ENCODE peak calls at places on chromosomes 1 and 21, in ten cellular contexts. One of them, this sample, is unnamed.
A peak's percentile ranks its signal among the peaks of the same experiment; 100 is the strongest.

GRCh38 chr1:15949453-15950245 is 26.3 kb downstream of the ZBTB17 start:
- DNase-seq in nucleus accumbens: peak; percentile 69
- DNase-seq in activated T-helper 1 cell treated with Interleukin-2 at 50 U/mL for 16 hours: peak; percentile 80
- DNase-seq in NCI-H1092 treated with DMSO at 0.1 percent for 48 hours: no peak
- DNase-seq in HCT116: peak; percentile 43
- DNase-seq in ELR: peak; percentile 98
- DNase-seq in NCI-H1436: no peak
- DNase-seq in iPS-NIHi11: peak; percentile 70
- DNase-seq in stomach: peak; percentile 77
- DNase-seq in GM23248: peak; percentile 99
- DNase-seq in this sample: peak; percentile 86

GRCh38 chr1:31715097-31715872 is 11.5 kb upstream of the COL16A1 start:
- DNase-seq in NCI-H1092 treated with DMSO at 0.1 percent for 48 hours: peak; percentile 86
- DNase-seq in ELR: peak; percentile 94
- DNase-seq in GM23248: peak; percentile 94
- DNase-seq in HCT116: peak; percentile 75
- DNase-seq in activated T-helper 1 cell treated with Interleukin-2 at 50 U/mL for 16 hours: no peak
- DNase-seq in stomach: peak; percentile 90
- DNase-seq in iPS-NIHi11: peak; percentile 94
- DNase-seq in nucleus accumbens: peak; percentile 83
- DNase-seq in NCI-H1436: peak; percentile 34
- DNase-seq in this sample: peak; percentile 93

GRCh38 chr1:169064103-169064502 is 42.4 kb upstream of the ATP1B1 start:
- DNase-seq in NCI-H1092 treated with DMSO at 0.1 percent for 48 hours: no peak
- DNase-seq in GM23248: no peak
- DNase-seq in HCT116: no peak
- DNase-seq in ELR: no peak
- DNase-seq in NCI-H1436: no peak
- DNase-seq in stomach: no peak
- DNase-seq in iPS-NIHi11: no peak
- DNase-seq in nucleus accumbens: no peak
- DNase-seq in activated T-helper 1 cell treated with Interleukin-2 at 50 U/mL for 16 hours: no peak
- DNase-seq in this sample: no peak

GRCh38 chr1:53073899-53074311 is 11.9 kb downstream of the PODN start:
- DNase-seq in iPS-NIHi11: no peak
- DNase-seq in GM23248: no peak
- DNase-seq in NCI-H1092 treated with DMSO at 0.1 percent for 48 hours: no peak
- DNase-seq in activated T-helper 1 cell treated with Interleukin-2 at 50 U/mL for 16 hours: no peak
- DNase-seq in NCI-H1436: no peak
- DNase-seq in stomach: peak; percentile 22
- DNase-seq in ELR: no peak
- DNase-seq in HCT116: no peak
- DNase-seq in nucleus accumbens: peak; percentile 49
- DNase-seq in this sample: no peak

GRCh38 chr1:244096691-244097090 is 45.6 kb downstream of the ZBTB18 start:
- DNase-seq in NCI-H1436: no peak
- DNase-seq in HCT116: no peak
- DNase-seq in NCI-H1092 treated with DMSO at 0.1 percent for 48 hours: no peak
- DNase-seq in activated T-helper 1 cell treated with Interleukin-2 at 50 U/mL for 16 hours: no peak
- DNase-seq in ELR: no peak
- DNase-seq in GM23248: no peak
- DNase-seq in nucleus accumbens: no peak
- DNase-seq in stomach: no peak
- DNase-seq in iPS-NIHi11: no peak
- DNase-seq in this sample: no peak

GRCh38 chr1:172383541-172383940 is 36.9 kb upstream of the C1orf105 start:
- DNase-seq in ELR: peak; percentile 59
- DNase-seq in NCI-H1092 treated with DMSO at 0.1 percent for 48 hours: no peak
- DNase-seq in GM23248: peak; percentile 75
- DNase-seq in NCI-H1436: no peak
- DNase-seq in nucleus accumbens: no peak
- DNase-seq in activated T-helper 1 cell treated with Interleukin-2 at 50 U/mL for 16 hours: no peak
- DNase-seq in stomach: no peak
- DNase-seq in HCT116: no peak
- DNase-seq in iPS-NIHi11: no peak
- DNase-seq in this sample: no peak

GRCh38 chr1:224509881-224510280 is 75.3 kb upstream of the WDR26 start:
- DNase-seq in NCI-H1092 treated with DMSO at 0.1 percent for 48 hours: no peak
- DNase-seq in NCI-H1436: no peak
- DNase-seq in nucleus accumbens: no peak
- DNase-seq in ELR: no peak
- DNase-seq in activated T-helper 1 cell treated with Interleukin-2 at 50 U/mL for 16 hours: no peak
- DNase-seq in GM23248: no peak
- DNase-seq in HCT116: no peak
- DNase-seq in iPS-NIHi11: no peak
- DNase-seq in stomach: no peak
- DNase-seq in this sample: no peak

GRCh38 chr1:15448877-15449462 is 7.6 kb upstream of the CELA2A start:
- DNase-seq in HCT116: no peak
- DNase-seq in NCI-H1436: no peak
- DNase-seq in ELR: no peak
- DNase-seq in NCI-H1092 treated with DMSO at 0.1 percent for 48 hours: no peak
- DNase-seq in activated T-helper 1 cell treated with Interleukin-2 at 50 U/mL for 16 hours: no peak
- DNase-seq in iPS-NIHi11: no peak
- DNase-seq in nucleus accumbens: no peak
- DNase-seq in GM23248: no peak
- DNase-seq in stomach: no peak
- DNase-seq in this sample: no peak

GRCh38 chr1:13723810-13724209 is 23.8 kb downstream of the PRDM2 start:
- DNase-seq in GM23248: peak; percentile 55
- DNase-seq in iPS-NIHi11: peak; percentile 55
- DNase-seq in NCI-H1092 treated with DMSO at 0.1 percent for 48 hours: no peak
- DNase-seq in nucleus accumbens: no peak
- DNase-seq in HCT116: no peak
- DNase-seq in ELR: no peak
- DNase-seq in stomach: peak; percentile 28
- DNase-seq in activated T-helper 1 cell treated with Interleukin-2 at 50 U/mL for 16 hours: no peak
- DNase-seq in NCI-H1436: no peak
- DNase-seq in this sample: no peak

GRCh38 chr1:184183919-184184318 is 132.4 kb downstream of the TSEN15 start:
- DNase-seq in HCT116: no peak
- DNase-seq in ELR: no peak
- DNase-seq in NCI-H1092 treated with DMSO at 0.1 percent for 48 hours: no peak
- DNase-seq in activated T-helper 1 cell treated with Interleukin-2 at 50 U/mL for 16 hours: no peak
- DNase-seq in iPS-NIHi11: no peak
- DNase-seq in nucleus accumbens: no peak
- DNase-seq in GM23248: no peak
- DNase-seq in NCI-H1436: no peak
- DNase-seq in stomach: no peak
- DNase-seq in this sample: no peak

GRCh38 chr1:86154581-86155060 is 2.0 kb downstream of the COL24A1 start:
- DNase-seq in NCI-H1436: no peak
- DNase-seq in NCI-H1092 treated with DMSO at 0.1 percent for 48 hours: no peak
- DNase-seq in activated T-helper 1 cell treated with Interleukin-2 at 50 U/mL for 16 hours: no peak
- DNase-seq in stomach: no peak
- DNase-seq in nucleus accumbens: no peak
- DNase-seq in iPS-NIHi11: peak; percentile 60
- DNase-seq in HCT116: no peak
- DNase-seq in ELR: peak; percentile 85
- DNase-seq in GM23248: peak; percentile 90
- DNase-seq in this sample: no peak

GRCh38 chr1:117209094-117209493 is 1.6 kb downstream of the VTCN1 start:
- DNase-seq in HCT116: no peak
- DNase-seq in ELR: no peak
- DNase-seq in NCI-H1436: no peak
- DNase-seq in stomach: no peak
- DNase-seq in GM23248: no peak
- DNase-seq in activated T-helper 1 cell treated with Interleukin-2 at 50 U/mL for 16 hours: no peak
- DNase-seq in NCI-H1092 treated with DMSO at 0.1 percent for 48 hours: no peak
- DNase-seq in iPS-NIHi11: no peak
- DNase-seq in nucleus accumbens: no peak
- DNase-seq in this sample: no peak

GRCh38 chr21:24825348-24825747 is 781.9 kb downstream of the MRPL39 start:
- DNase-seq in ELR: peak; percentile 10
- DNase-seq in nucleus accumbens: no peak
- DNase-seq in iPS-NIHi11: no peak
- DNase-seq in NCI-H1092 treated with DMSO at 0.1 percent for 48 hours: no peak
- DNase-seq in stomach: no peak
- DNase-seq in NCI-H1436: no peak
- DNase-seq in activated T-helper 1 cell treated with Interleukin-2 at 50 U/mL for 16 hours: no peak
- DNase-seq in GM23248: no peak
- DNase-seq in HCT116: no peak
- DNase-seq in this sample: no peak

GRCh38 chr1:187491082-187491720 is 662.5 kb downstream of the PLA2G4A start:
- DNase-seq in HCT116: no peak
- DNase-seq in GM23248: peak; percentile 72
- DNase-seq in stomach: no peak
- DNase-seq in nucleus accumbens: no peak
- DNase-seq in activated T-helper 1 cell treated with Interleukin-2 at 50 U/mL for 16 hours: no peak
- DNase-seq in NCI-H1436: no peak
- DNase-seq in NCI-H1092 treated with DMSO at 0.1 percent for 48 hours: no peak
- DNase-seq in iPS-NIHi11: no peak
- DNase-seq in ELR: peak; percentile 81
- DNase-seq in this sample: peak; percentile 40

GRCh38 chr1:29488794-29489309 is 252.5 kb downstream of the PTPRU start:
- DNase-seq in activated T-helper 1 cell treated with Interleukin-2 at 50 U/mL for 16 hours: no peak
- DNase-seq in iPS-NIHi11: no peak
- DNase-seq in NCI-H1092 treated with DMSO at 0.1 percent for 48 hours: no peak
- DNase-seq in stomach: no peak
- DNase-seq in nucleus accumbens: no peak
- DNase-seq in NCI-H1436: no peak
- DNase-seq in GM23248: no peak
- DNase-seq in HCT116: no peak
- DNase-seq in ELR: no peak
- DNase-seq in this sample: no peak

GRCh38 chr1:85612704-85613361 is 32.3 kb downstream of the CCN1 start:
- DNase-seq in NCI-H1436: no peak
- DNase-seq in nucleus accumbens: no peak
- DNase-seq in NCI-H1092 treated with DMSO at 0.1 percent for 48 hours: no peak
- DNase-seq in activated T-helper 1 cell treated with Interleukin-2 at 50 U/mL for 16 hours: no peak
- DNase-seq in HCT116: no peak
- DNase-seq in ELR: peak; percentile 90
- DNase-seq in iPS-NIHi11: peak; percentile 46
- DNase-seq in GM23248: peak; percentile 86
- DNase-seq in stomach: no peak
- DNase-seq in this sample: peak; percentile 59

GRCh38 chr1:70864302-70864701 is 183.3 kb downstream of the PTGER3 start:
- DNase-seq in stomach: no peak
- DNase-seq in ELR: peak; percentile 36
- DNase-seq in NCI-H1092 treated with DMSO at 0.1 percent for 48 hours: no peak
- DNase-seq in GM23248: peak; percentile 76
- DNase-seq in nucleus accumbens: no peak
- DNase-seq in activated T-helper 1 cell treated with Interleukin-2 at 50 U/mL for 16 hours: no peak
- DNase-seq in NCI-H1436: no peak
- DNase-seq in iPS-NIHi11: no peak
- DNase-seq in HCT116: no peak
- DNase-seq in this sample: no peak

GRCh38 chr21:31191553-31191952 is 152.5 kb downstream of the TIAM1 start:
- DNase-seq in nucleus accumbens: no peak
- DNase-seq in GM23248: no peak
- DNase-seq in NCI-H1436: no peak
- DNase-seq in HCT116: no peak
- DNase-seq in stomach: no peak
- DNase-seq in ELR: no peak
- DNase-seq in iPS-NIHi11: no peak
- DNase-seq in activated T-helper 1 cell treated with Interleukin-2 at 50 U/mL for 16 hours: no peak
- DNase-seq in NCI-H1092 treated with DMSO at 0.1 percent for 48 hours: no peak
- DNase-seq in this sample: no peak

GRCh38 chr21:31771685-31772084 is 39.8 kb upstream of the SCAF4 start:
- DNase-seq in iPS-NIHi11: no peak
- DNase-seq in HCT116: no peak
- DNase-seq in nucleus accumbens: no peak
- DNase-seq in NCI-H1092 treated with DMSO at 0.1 percent for 48 hours: no peak
- DNase-seq in NCI-H1436: no peak
- DNase-seq in activated T-helper 1 cell treated with Interleukin-2 at 50 U/mL for 16 hours: no peak
- DNase-seq in GM23248: no peak
- DNase-seq in stomach: no peak
- DNase-seq in ELR: no peak
- DNase-seq in this sample: no peak

GRCh38 chr1:240965581-240966091 is 353.7 kb upstream of the GREM2 start:
- DNase-seq in NCI-H1092 treated with DMSO at 0.1 percent for 48 hours: peak; percentile 73
- DNase-seq in iPS-NIHi11: no peak
- DNase-seq in stomach: no peak
- DNase-seq in HCT116: no peak
- DNase-seq in nucleus accumbens: no peak
- DNase-seq in ELR: no peak
- DNase-seq in NCI-H1436: no peak
- DNase-seq in activated T-helper 1 cell treated with Interleukin-2 at 50 U/mL for 16 hours: no peak
- DNase-seq in GM23248: no peak
- DNase-seq in this sample: no peak

GRCh38 chr21:42833859-42834729 is 45.2 kb downstream of the WDR4 start:
- DNase-seq in NCI-H1092 treated with DMSO at 0.1 percent for 48 hours: no peak
- DNase-seq in stomach: peak; percentile 17
- DNase-seq in iPS-NIHi11: peak; percentile 9
- DNase-seq in HCT116: no peak
- DNase-seq in GM23248: no peak
- DNase-seq in activated T-helper 1 cell treated with Interleukin-2 at 50 U/mL for 16 hours: no peak
- DNase-seq in nucleus accumbens: no peak
- DNase-seq in ELR: no peak
- DNase-seq in NCI-H1436: no peak
- DNase-seq in this sample: no peak

GRCh38 chr1:210978316-210978993 is 155.5 kb downstream of the KCNH1 start:
- DNase-seq in NCI-H1092 treated with DMSO at 0.1 percent for 48 hours: no peak
- DNase-seq in iPS-NIHi11: no peak
- DNase-seq in GM23248: no peak
- DNase-seq in stomach: no peak
- DNase-seq in nucleus accumbens: no peak
- DNase-seq in activated T-helper 1 cell treated with Interleukin-2 at 50 U/mL for 16 hours: no peak
- DNase-seq in NCI-H1436: no peak
- DNase-seq in HCT116: no peak
- DNase-seq in ELR: no peak
- DNase-seq in this sample: no peak

GRCh38 chr1:8951246-8951645 is 5.6 kb downstream of the CA6 start:
- DNase-seq in ELR: no peak
- DNase-seq in NCI-H1436: no peak
- DNase-seq in nucleus accumbens: no peak
- DNase-seq in GM23248: no peak
- DNase-seq in iPS-NIHi11: peak; percentile 42
- DNase-seq in NCI-H1092 treated with DMSO at 0.1 percent for 48 hours: no peak
- DNase-seq in HCT116: no peak
- DNase-seq in stomach: no peak
- DNase-seq in activated T-helper 1 cell treated with Interleukin-2 at 50 U/mL for 16 hours: no peak
- DNase-seq in this sample: no peak

GRCh38 chr1:208531003-208531750 is 287.0 kb upstream of the PLXNA2 start:
- DNase-seq in ELR: no peak
- DNase-seq in GM23248: no peak
- DNase-seq in iPS-NIHi11: no peak
- DNase-seq in NCI-H1436: peak; percentile 30
- DNase-seq in NCI-H1092 treated with DMSO at 0.1 percent for 48 hours: no peak
- DNase-seq in nucleus accumbens: no peak
- DNase-seq in stomach: no peak
- DNase-seq in activated T-helper 1 cell treated with Interleukin-2 at 50 U/mL for 16 hours: no peak
- DNase-seq in HCT116: no peak
- DNase-seq in this sample: no peak

GRCh38 chr1:107750364-107750959 is 214.5 kb downstream of the VAV3 start:
- DNase-seq in stomach: peak; percentile 69
- DNase-seq in nucleus accumbens: peak; percentile 39
- DNase-seq in NCI-H1436: peak; percentile 32
- DNase-seq in ELR: peak; percentile 66
- DNase-seq in activated T-helper 1 cell treated with Interleukin-2 at 50 U/mL for 16 hours: no peak
- DNase-seq in HCT116: peak; percentile 24
- DNase-seq in NCI-H1092 treated with DMSO at 0.1 percent for 48 hours: peak; percentile 83
- DNase-seq in iPS-NIHi11: peak; percentile 55
- DNase-seq in GM23248: peak; percentile 89
- DNase-seq in this sample: peak; percentile 56

GRCh38 chr1:41578712-41579335 is 94.3 kb upstream of the EDN2 start:
- DNase-seq in ELR: peak; percentile 52
- DNase-seq in NCI-H1436: no peak
- DNase-seq in HCT116: no peak
- DNase-seq in NCI-H1092 treated with DMSO at 0.1 percent for 48 hours: no peak
- DNase-seq in activated T-helper 1 cell treated with Interleukin-2 at 50 U/mL for 16 hours: no peak
- DNase-seq in stomach: no peak
- DNase-seq in GM23248: peak; percentile 30
- DNase-seq in nucleus accumbens: no peak
- DNase-seq in iPS-NIHi11: peak; percentile 60
- DNase-seq in this sample: no peak

GRCh38 chr1:223228201-223228600 is 85.2 kb upstream of the TLR5 start:
- DNase-seq in HCT116: no peak
- DNase-seq in NCI-H1436: no peak
- DNase-seq in ELR: no peak
- DNase-seq in nucleus accumbens: no peak
- DNase-seq in stomach: no peak
- DNase-seq in NCI-H1092 treated with DMSO at 0.1 percent for 48 hours: no peak
- DNase-seq in GM23248: no peak
- DNase-seq in iPS-NIHi11: no peak
- DNase-seq in activated T-helper 1 cell treated with Interleukin-2 at 50 U/mL for 16 hours: no peak
- DNase-seq in this sample: no peak

GRCh38 chr1:216616425-216616824 is 106.8 kb downstream of the ESRRG start:
- DNase-seq in GM23248: no peak
- DNase-seq in HCT116: no peak
- DNase-seq in ELR: no peak
- DNase-seq in nucleus accumbens: no peak
- DNase-seq in activated T-helper 1 cell treated with Interleukin-2 at 50 U/mL for 16 hours: no peak
- DNase-seq in NCI-H1092 treated with DMSO at 0.1 percent for 48 hours: no peak
- DNase-seq in NCI-H1436: no peak
- DNase-seq in iPS-NIHi11: no peak
- DNase-seq in stomach: no peak
- DNase-seq in this sample: no peak

This sample was measured in mucosa of gallbladder.